ENCODE peak calls at places on chromosome X, in nine cellular contexts. N is thyroid gland, E is mucosa of descending colon, T is NB4, O is HFF-Myc, J is coronary artery, C is hepatocyte, Y is right lobe of liver, U is foreskin fibroblast. D is an unnamed sample.

GRCh38 chrX:100980608-100981497 is 11.3 kb downstream of the ARL13A start:
- DNase-seq in N (peak; percentile 33), E (no peak), T (no peak), O (no peak), J (no peak), C (no peak), Y (no peak), U (peak; percentile 92), D (peak; percentile 87)

GRCh38 chrX:47366051-47366722 is 4.2 kb upstream of the ZNF157 start:
- DNase-seq in N (peak; percentile 72), E (peak; percentile 60), T (no peak), O (peak; percentile 37), J (peak; percentile 73), C (peak; percentile 71), Y (peak; percentile 58), U (peak; percentile 49), D (peak; percentile 73)

GRCh38 chrX:13875572-13875971 is 58.7 kb upstream of the GPM6B start:
- DNase-seq in N (no peak), E (no peak), T (no peak), O (no peak), J (no peak), C (no peak), Y (no peak), U (no peak), D (no peak)

GRCh38 chrX:14529288-14529989 is at the start of gene GLRA2:
- DNase-seq in N (peak; percentile 5), E (no peak), T (peak; percentile 27), O (no peak), J (no peak), C (peak; percentile 58), Y (no peak), U (peak; percentile 3), D (peak; percentile 10)

GRCh38 chrX:80578518-80579105 is 158.4 kb downstream of the TENT5D start:
- DNase-seq in N (no peak), E (no peak), T (peak; percentile 32), O (peak; percentile 0), J (no peak), C (peak; percentile 31), Y (no peak), U (no peak), D (peak; percentile 33)

GRCh38 chrX:11666180-11666579 is 460 bp upstream of the ARHGAP6 start:
- DNase-seq in N (no peak), E (no peak), T (no peak), O (no peak), J (no peak), C (peak; percentile 44), Y (peak; percentile 37), U (no peak), D (no peak)

GRCh38 chrX:52271212-52271611 is 86.5 kb downstream of the MAGED4 start:
- DNase-seq in N (no peak), E (no peak), T (peak; percentile 36), O (no peak), J (no peak), C (peak; percentile 29), Y (no peak), U (peak; percentile 0), D (peak; percentile 15)

GRCh38 chrX:133849676-133850075 is 135.7 kb downstream of the GPC3 start:
- DNase-seq in N (no peak), E (no peak), T (no peak), O (no peak), J (no peak), C (no peak), Y (no peak), U (no peak), D (peak; percentile 22)

GRCh38 chrX:50117477-50117876 is 83.3 kb downstream of the AKAP4 start:
- DNase-seq in N (no peak), E (no peak), T (no peak), O (no peak), J (no peak), C (peak; percentile 21), Y (no peak), U (no peak), D (no peak)

GRCh38 chrX:68935362-68935761 is 106.5 kb downstream of the EFNB1 start:
- DNase-seq in N (no peak), E (no peak), T (no peak), O (no peak), J (peak; percentile 36), C (no peak), Y (no peak), U (no peak), D (no peak)

GRCh38 chrX:11750694-11751093 is 7.3 kb upstream of the MSL3 start:
- DNase-seq in N (no peak), E (no peak), T (no peak), O (no peak), J (no peak), C (no peak), Y (no peak), U (no peak), D (no peak)

GRCh38 chrX:97096385-97096784 is 212.7 kb downstream of the RPA4 start:
- DNase-seq in N (no peak), E (no peak), T (peak; percentile 0), O (no peak), J (no peak), C (no peak), Y (no peak), U (no peak), D (no peak)

GRCh38 chrX:48918303-48918643 is 551 bp downstream of the PIM2 start:
- DNase-seq in N (no peak), E (peak; percentile 59), T (no peak), O (no peak), J (no peak), C (no peak), Y (no peak), U (no peak), D (no peak)

GRCh38 chrX:46180258-46180687 is 364.9 kb downstream of the ZNF674 start:
- DNase-seq in N (no peak), E (no peak), T (peak; percentile 93), O (peak; percentile 74), J (no peak), C (no peak), Y (no peak), U (peak; percentile 42), D (peak; percentile 89)

GRCh38 chrX:66717926-66718325 is 79.0 kb upstream of the EDA2R start:
- DNase-seq in N (no peak), E (no peak), T (no peak), O (no peak), J (no peak), C (no peak), Y (no peak), U (peak; percentile 15), D (peak; percentile 39)

GRCh38 chrX:41737065-41737464 is 13.1 kb downstream of the GPR82 start:
- DNase-seq in N (no peak), E (no peak), T (peak; percentile 2), O (no peak), J (no peak), C (no peak), Y (no peak), U (no peak), D (no peak)

GRCh38 chrX:123088331-123088730 is 95.7 kb upstream of the GRIA3 start:
- DNase-seq in N (no peak), E (no peak), T (no peak), O (no peak), J (no peak), C (no peak), Y (no peak), U (no peak), D (peak; percentile 44)

DNA sequence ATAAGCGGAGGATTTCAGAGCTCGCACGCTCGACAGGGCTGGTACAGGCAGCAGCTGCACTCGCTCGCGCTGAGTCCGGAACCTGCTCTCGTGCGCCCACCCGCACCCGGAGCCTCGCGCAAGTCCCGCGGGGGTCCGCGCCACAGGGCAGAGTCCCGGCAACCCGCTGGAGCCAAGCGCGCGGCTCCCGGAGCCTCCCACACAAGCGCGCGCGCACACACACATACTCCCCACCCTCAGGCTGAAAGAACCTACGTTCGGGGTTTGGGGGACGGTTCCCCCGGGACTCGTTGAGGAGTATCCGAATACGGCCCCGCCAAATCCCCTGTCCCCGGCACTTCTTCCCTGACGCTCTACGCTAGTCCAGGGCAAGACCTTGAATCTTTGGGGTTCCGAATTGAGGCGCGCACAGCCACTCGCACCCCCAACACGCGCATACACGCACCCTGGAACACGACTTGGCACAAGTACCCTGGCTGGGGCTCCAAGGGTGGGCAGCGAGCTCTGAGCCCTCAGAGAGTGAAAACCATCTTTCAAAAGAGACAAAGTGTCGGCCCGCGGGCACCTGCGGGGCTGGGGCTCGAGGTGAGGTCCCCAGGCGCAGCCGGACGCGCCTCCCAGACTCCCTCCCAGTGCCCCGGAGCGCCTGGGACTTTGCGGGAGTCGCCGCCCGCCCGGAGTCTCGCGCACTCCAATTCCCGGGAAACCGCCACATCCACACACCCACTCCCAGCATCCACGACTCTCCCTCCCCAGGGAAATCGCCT is 942 bp downstream of the ANOS1 start:
- DNase-seq in N (peak; percentile 20), E (no peak), T (no peak), O (no peak), J (no peak), C (peak; percentile 11), Y (no peak), U (no peak), D (no peak)
- H3K4me3 ChIP-seq in N (peak overlapping the region; percentile 35), E (no peak overlapping the region), T (no peak overlapping the region), O (peak overlapping the region; percentile 31), J (peak overlapping the region; percentile 76), C (peak overlapping the region; percentile 26), Y (peak overlapping the region; percentile 47), U (peak overlapping the region; percentile 58), D (no peak overlapping the region)

GRCh38 chrX:18900401-18900976 is 83.4 kb downstream of the PHKA2 start:
- DNase-seq in N (no peak), E (no peak), T (no peak), O (no peak), J (no peak), C (no peak), Y (no peak), U (no peak), D (no peak)
- TF ChIP-seq CTCF in N (no peak), E (no peak), T (no peak), O (no peak), J (no peak), C (no peak), Y (no peak), U (no peak), D (no peak)

GRCh38 chrX:107451754-107452153 is 2.3 kb downstream of the FRMPD3 start:
- DNase-seq in N (peak; percentile 50), E (no peak), T (no peak), O (no peak), J (no peak), C (no peak), Y (no peak), U (no peak), D (no peak)
- H3K4me3 ChIP-seq in N (no peak overlapping the region), E (no peak overlapping the region), T (no peak overlapping the region), O (no peak overlapping the region), J (no peak overlapping the region), C (no peak overlapping the region), Y (no peak overlapping the region), U (no peak overlapping the region), D (no peak overlapping the region)

GRCh38 chrX:139382529-139382928 is 148.0 kb upstream of the F9 start:
- DNase-seq in N (no peak), E (peak; percentile 32), T (no peak), O (no peak), J (no peak), C (no peak), Y (no peak), U (no peak), D (no peak)
- TF ChIP-seq CTCF in N (no peak), E (no peak), T (no peak), O (no peak), J (no peak), C (no peak), Y (no peak), U (no peak), D (no peak)